ENCODE peak calls at places on chromosomes 12 and 14, in nine cellular contexts. S is NCI-H524, B is lower leg skin, O is occipital lobe, F is ELR, M is CD14-positive monocyte, G is BJ, P is left ventricle myocardium inferior, V is dermis microvascular lymphatic vessel endothelial cell. J is an unnamed sample.

GRCh38 chr12:106135075-106135474 is 3.7 kb downstream of the NUAK1 start:
- DNase-seq in V (no peak), M (no peak), P (no peak), S (no peak), O (no peak), G (no peak), B (no peak), F (no peak), J (no peak)

GRCh38 chr12:103824290-103824689 is 16.7 kb downstream of the NT5DC3 start:
- DNase-seq in P (no peak), B (no peak), F (no peak), S (peak; percentile 6), G (no peak), O (no peak), V (no peak), M (no peak), J (peak; percentile 62)

GRCh38 chr14:104596451-104596918 is 8.1 kb downstream of the TMEM179 start:
- DNase-seq in G (no peak), M (peak; percentile 40), V (no peak), P (peak; percentile 6), F (no peak), O (no peak), B (no peak), S (no peak), J (no peak)

GRCh38 chr12:12561305-12562015 is 1.2 kb downstream of the DUSP16 start:
- DNase-seq in V (no peak), M (peak; percentile 49), S (peak; percentile 17), O (peak; percentile 45), F (peak; percentile 67), G (no peak), B (peak; percentile 46), P (peak; percentile 70), J (no peak)

GRCh38 chr12:16788888-16789790 is 183.2 kb upstream of the LMO3 start:
- DNase-seq in O (no peak), P (no peak), F (no peak), S (no peak), G (no peak), B (no peak), V (no peak), M (no peak), J (no peak)

GRCh38 chr12:62331306-62331705 is 71.1 kb downstream of the USP15 start:
- DNase-seq in G (no peak), V (no peak), B (no peak), O (no peak), S (no peak), M (no peak), F (no peak), P (no peak), J (no peak)

GRCh38 chr12:52837341-52837741 is 3.2 kb upstream of the KRT79 start:
- DNase-seq in F (peak; percentile 92), B (no peak), O (no peak), S (no peak), V (no peak), G (no peak), P (no peak), M (no peak), J (no peak)

GRCh38 chr12:63150255-63151060 is 543 bp downstream of the AVPR1A start:
- DNase-seq in B (no peak), M (peak; percentile 44), O (no peak), S (peak; percentile 49), G (no peak), V (no peak), P (peak; percentile 23), F (no peak), J (no peak)

GRCh38 chr12:29425722-29426121 is 44.8 kb upstream of the ERGIC2 start:
- DNase-seq in S (no peak), G (no peak), O (no peak), P (no peak), M (no peak), V (no peak), B (no peak), F (no peak), J (no peak)

GRCh38 chr14:25042362-25043299 is 7.3 kb downstream of the STXBP6 start:
- DNase-seq in O (peak; percentile 13), S (peak; percentile 44), F (peak; percentile 24), G (no peak), B (no peak), M (no peak), P (no peak), V (no peak), J (no peak)

GRCh38 chr12:843609-844008 is 91.2 kb downstream of the WNK1 start:
- DNase-seq in O (no peak), G (no peak), V (no peak), F (peak; percentile 71), B (no peak), M (no peak), S (no peak), P (no peak), J (no peak)

GRCh38 chr12:47378907-47379306 is 299.1 kb upstream of the AMIGO2 start:
- DNase-seq in V (no peak), B (no peak), G (no peak), P (no peak), F (no peak), S (no peak), M (no peak), O (no peak), J (no peak)

GRCh38 chr14:51929920-51930682 is 59.2 kb upstream of the RTRAF start:
- DNase-seq in O (no peak), P (no peak), B (no peak), V (no peak), S (no peak), G (no peak), F (no peak), M (no peak), J (no peak)

GRCh38 chr12:27975222-27976136 is 2.9 kb upstream of the PTHLH start:
- DNase-seq in B (no peak), F (peak; percentile 82), V (no peak), O (no peak), G (no peak), S (peak; percentile 42), M (no peak), P (no peak), J (peak; percentile 48)

GRCh38 chr12:7162691-7163114 is 26.8 kb upstream of the PEX5 start:
- DNase-seq in G (no peak), B (no peak), S (peak; percentile 25), M (no peak), P (no peak), F (peak; percentile 50), O (peak; percentile 55), V (no peak), J (peak; percentile 100)

GRCh38 chr14:61766136-61766535 is 3.9 kb downstream of the SNAPC1 start:
- DNase-seq in G (no peak), P (no peak), M (no peak), V (no peak), F (no peak), S (no peak), O (no peak), B (no peak), J (no peak)

GRCh38 chr12:58314610-58315009 is 373.2 kb downstream of the ATP23 start:
- DNase-seq in V (no peak), B (no peak), F (peak; percentile 78), P (no peak), O (no peak), S (no peak), G (peak; percentile 13), M (no peak), J (no peak)

GRCh38 chr12:1830981-1831930 is 10.9 kb downstream of the LRTM2 start:
- DNase-seq in F (peak; percentile 46), S (no peak), O (no peak), G (no peak), P (peak; percentile 33), M (peak; percentile 43), V (peak; percentile 42), B (no peak), J (no peak)

GRCh38 chr12:76698316-76698715 is 65.6 kb upstream of the ZDHHC17 start:
- DNase-seq in O (no peak), P (no peak), B (no peak), M (no peak), V (no peak), G (no peak), S (peak; percentile 14), F (peak; percentile 22), J (no peak)

GRCh38 chr12:130863298-130863697 is 8.6 kb upstream of the RAN start:
- DNase-seq in P (no peak), B (no peak), M (no peak), S (no peak), F (no peak), V (no peak), G (no peak), O (no peak), J (no peak)

GRCh38 chr12:38162708-38163441 is 153.7 kb upstream of the ALG10B start:
- DNase-seq in G (no peak), B (no peak), M (no peak), S (no peak), P (no peak), F (no peak), O (no peak), V (no peak), J (no peak)

GRCh38 chr14:61281911-61282310 is 773 bp upstream of the TMEM30B start:
- DNase-seq in G (no peak), P (no peak), M (no peak), B (peak; percentile 40), F (no peak), S (peak; percentile 39), O (no peak), V (no peak), J (peak; percentile 6)

GRCh38 chr12:29191267-29191889 is 42.3 kb downstream of the FAR2 start:
- DNase-seq in V (no peak), G (no peak), O (no peak), B (no peak), F (no peak), S (no peak), P (no peak), M (no peak), J (no peak)

GRCh38 chr12:71125515-71125914 is 32.3 kb downstream of the TSPAN8 start:
- DNase-seq in P (no peak), S (peak; percentile 2), M (no peak), B (no peak), G (no peak), F (no peak), O (no peak), V (no peak), J (no peak)

GRCh38 chr12:51218607-51219161 is 822 bp upstream of the POU6F1 start:
- DNase-seq in M (no peak), S (peak; percentile 38), G (no peak), V (no peak), O (no peak), F (peak; percentile 40), P (no peak), B (no peak), J (no peak)

GRCh38 chr12:101299346-101299745 is 19.4 kb downstream of the UTP20 start:
- DNase-seq in P (no peak), S (no peak), B (no peak), G (no peak), M (no peak), O (no peak), V (no peak), F (peak; percentile 26), J (no peak)

GRCh38 chr12:93223440-93224426 is 154.0 kb upstream of the NUDT4 start:
- DNase-seq in M (no peak), O (no peak), G (no peak), B (no peak), F (no peak), S (no peak), V (no peak), P (no peak), J (peak; percentile 10)

GRCh38 chr14:95953111-95953724 is 76.6 kb downstream of the TUNAR start:
- DNase-seq in P (no peak), M (no peak), F (peak; percentile 27), V (no peak), B (no peak), S (no peak), G (no peak), O (no peak), J (no peak)

GRCh38 chr14:100115726-100116125 is 43.7 kb downstream of the DEGS2 start:
- DNase-seq in F (no peak), O (no peak), V (no peak), B (no peak), S (no peak), P (no peak), G (no peak), M (no peak), J (no peak)

GRCh38 chr14:72678360-72678759 is 215.5 kb downstream of the DPF3 start:
- DNase-seq in S (no peak), G (peak; percentile 47), F (peak; percentile 83), V (peak; percentile 11), O (no peak), B (no peak), M (no peak), P (no peak), J (no peak)

GRCh38 chr12:27213830-27214787 is 30.0 kb upstream of the STK38L start:
- DNase-seq in S (no peak), F (no peak), V (no peak), O (no peak), M (no peak), B (no peak), G (no peak), P (no peak), J (no peak)